ENCODE peak calls at places on chromosome 22, in nine cellular contexts. K, I, T, U, F, X, W, L and Z are unnamed samples.

GRCh38 chr22:43922123-43922522 is 1.5 kb upstream of the PNPLA3 start:
- DNase-seq in K (no peak), W (no peak), I (peak), T (no peak), X (no peak), L (no peak), F (no peak), U (no peak), Z (no peak)

GRCh38 chr22:43681724-43682360 is 130.3 kb downstream of the EFCAB6 start:
- DNase-seq in F (no peak), U (no peak), K (no peak), I (no peak), T (no peak), X (no peak), L (no peak), W (no peak), Z (no peak)

GRCh38 chr22:35601743-35602633 is 15.1 kb downstream of the MB start:
- DNase-seq in L (peak), F (no peak), W (peak), T (no peak), I (no peak), K (no peak), X (no peak), U (peak), Z (no peak)

GRCh38 chr22:31538815-31539214 is 42.5 kb downstream of the SFI1 start:
- DNase-seq in I (no peak), F (no peak), K (no peak), L (no peak), T (no peak), X (no peak), W (no peak), U (no peak), Z (no peak)

GRCh38 chr22:25602924-25603323 is 38.4 kb downstream of the GRK3 start:
- DNase-seq in X (no peak), U (no peak), K (no peak), I (no peak), T (peak), F (no peak), L (no peak), W (no peak), Z (no peak)

GRCh38 chr22:48643066-48643731 is 1184.5 kb downstream of the BRD1 start:
- DNase-seq in T (no peak), W (no peak), K (no peak), F (no peak), U (no peak), L (no peak), I (no peak), X (no peak), Z (no peak)

GRCh38 chr22:49964493-49965290 is 4.1 kb downstream of the PIM3 start:
- DNase-seq in K (peak), I (peak), W (no peak), L (no peak), X (no peak), F (peak), U (no peak), T (no peak), Z (no peak)

GRCh38 chr22:27991586-27992293 is 72.7 kb upstream of the PITPNB start:
- DNase-seq in K (peak), L (no peak), F (no peak), W (no peak), T (no peak), X (no peak), I (peak), U (no peak), Z (no peak)

GRCh38 chr22:47195676-47196492 is 433.4 kb downstream of the TBC1D22A start:
- DNase-seq in X (no peak), W (no peak), U (no peak), T (no peak), L (no peak), K (peak), I (no peak), F (no peak), Z (no peak)

GRCh38 chr22:40394607-40395006 is 24.2 kb downstream of the SGSM3 start:
- DNase-seq in I (no peak), X (no peak), K (no peak), W (no peak), L (no peak), T (no peak), U (no peak), F (no peak), Z (no peak)

GRCh38 chr22:20783844-20784723 is 10.2 kb downstream of the SERPIND1 start:
- DNase-seq in W (no peak), U (peak), F (no peak), L (peak), X (peak), I (peak), T (peak), K (no peak), Z (no peak)

GRCh38 chr22:44449061-44449682 is 48.9 kb downstream of the RTL6 start:
- DNase-seq in I (peak), K (no peak), L (peak), F (no peak), T (no peak), W (peak), X (peak), U (peak), Z (peak)

GRCh38 chr22:47872761-47873535 is 1110.5 kb downstream of the TBC1D22A start:
- DNase-seq in K (no peak), F (no peak), T (no peak), I (no peak), L (no peak), W (no peak), X (no peak), U (no peak), Z (no peak)

GRCh38 chr22:44179989-44180705 is 578 bp upstream of the PARVG start:
- DNase-seq in F (no peak), W (no peak), L (peak), I (no peak), K (no peak), T (no peak), U (no peak), X (no peak), Z (no peak)

GRCh38 chr22:28333106-28333505 is 346.5 kb downstream of the TTC28 start:
- DNase-seq in F (no peak), I (no peak), T (no peak), W (no peak), U (no peak), X (no peak), K (no peak), L (no peak), Z (no peak)

GRCh38 chr22:16959345-16959930 is 48.6 kb downstream of the GAB4 start:
- DNase-seq in K (no peak), L (no peak), F (no peak), X (no peak), W (no peak), U (no peak), T (no peak), I (no peak), Z (no peak)

GRCh38 chr22:49739138-49739537 is 88.5 kb downstream of the BRD1 start:
- DNase-seq in X (no peak), I (no peak), T (no peak), L (no peak), K (no peak), W (no peak), U (no peak), F (no peak), Z (no peak)

GRCh38 chr22:39287076-39287743 is 32.2 kb downstream of the RPL3 start:
- DNase-seq in L (peak), K (no peak), W (no peak), U (no peak), F (no peak), I (no peak), T (no peak), X (no peak), Z (peak)

GRCh38 chr22:50473088-50473487 is 1.7 kb downstream of the SBF1 start:
- DNase-seq in I (peak), U (no peak), X (no peak), W (no peak), K (no peak), T (peak), F (no peak), L (no peak), Z (no peak)

GRCh38 chr22:32562396-32562795 is 87.8 kb downstream of the FBXO7 start:
- DNase-seq in T (no peak), W (no peak), L (no peak), I (no peak), U (no peak), F (no peak), X (no peak), K (no peak), Z (no peak)
- H3K4me3 ChIP-seq in T (no peak), W (no peak), L (no peak), I (no peak), U (no peak), F (no peak), X (no peak), K (no peak), Z (no peak)

GRCh38 chr22:22168190-22168940 is 76.2 kb upstream of the VPREB1 start:
- DNase-seq in U (peak), K (no peak), X (peak), I (peak), T (peak), L (no peak), F (no peak), W (no peak), Z (peak)
- H3K4me3 ChIP-seq in U (no peak), K (no peak), X (no peak), I (no peak), T (peak), L (no peak), F (no peak), W (peak), Z (peak)

GRCh38 chr22:37482244-37482643 is 3.9 kb downstream of the MFNG start:
- DNase-seq in F (no peak), L (no peak), I (no peak), W (no peak), U (no peak), X (no peak), K (no peak), T (no peak), Z (no peak)

GRCh38 chr22:37485006-37485713 is 1.0 kb downstream of the MFNG start:
- DNase-seq in L (peak), K (no peak), U (no peak), X (no peak), F (no peak), I (no peak), T (no peak), W (no peak), Z (no peak)

GRCh38 chr22:37484115-37485005 is 1.8 kb downstream of the MFNG start:
- DNase-seq in T (no peak), K (peak), X (no peak), F (no peak), W (no peak), U (no peak), I (no peak), L (peak), Z (no peak)

GRCh38 chr22:37483050-37483449 is 3.1 kb downstream of the MFNG start:
- DNase-seq in U (no peak), W (no peak), K (no peak), I (no peak), F (no peak), X (no peak), L (no peak), T (no peak), Z (no peak)

DNA sequence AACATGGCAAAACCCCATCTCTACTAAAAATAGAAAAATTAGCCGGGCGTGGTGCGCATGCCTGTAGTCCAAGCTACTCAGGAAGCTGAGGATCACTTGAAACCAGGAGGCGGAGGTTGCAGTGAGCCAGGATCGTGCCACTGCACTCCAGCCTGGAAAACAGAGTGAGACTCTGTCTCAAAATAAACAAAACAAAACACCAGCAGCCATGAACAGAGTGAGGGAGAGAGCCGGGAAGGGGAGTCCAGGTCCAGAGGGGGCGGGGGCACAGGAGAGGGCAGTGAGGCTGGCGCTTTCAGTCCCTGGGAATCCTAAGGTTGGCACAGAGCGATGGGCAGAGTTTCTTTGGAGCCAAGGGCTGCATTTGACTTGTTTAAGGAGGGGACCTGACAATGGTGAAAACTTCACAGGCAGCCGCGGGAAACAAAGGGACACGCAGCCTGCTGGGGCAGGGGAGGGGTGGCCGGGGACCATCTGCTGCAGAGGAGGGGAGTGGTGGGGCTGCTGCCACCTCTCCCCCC is 2.5 kb downstream of the MFNG start:
- DNase-seq in L (no peak), I (no peak), X (no peak), U (no peak), W (no peak), T (no peak), F (no peak), K (no peak), Z (no peak)
- H3K4me3 ChIP-seq in L (peak), I (no peak), X (no peak), U (no peak), W (no peak), T (no peak), F (no peak), K (peak), Z (no peak)

DNA sequence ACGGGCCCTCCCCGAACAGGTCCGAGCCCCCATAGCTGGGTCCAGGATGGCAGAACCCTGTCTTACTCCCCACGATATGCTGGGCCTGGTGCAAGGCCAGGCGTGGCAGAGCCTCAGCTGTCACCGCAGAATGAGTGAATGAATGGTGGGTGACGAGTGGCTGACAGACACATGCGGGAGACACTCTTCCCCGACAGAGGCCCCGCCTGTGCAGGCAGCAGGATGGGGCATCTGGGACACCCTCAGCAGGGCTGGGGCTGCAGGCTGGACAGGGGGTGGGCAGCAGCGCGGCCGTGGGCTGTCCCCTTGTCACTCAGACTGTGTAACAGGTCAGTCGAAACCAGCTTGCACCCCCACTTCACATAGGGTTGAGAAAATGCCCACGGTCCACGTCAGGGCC is 18.0 kb downstream of the WNT7B start:
- DNase-seq in T (no peak), X (no peak), U (no peak), L (no peak), I (no peak), F (no peak), W (no peak), K (no peak), Z (no peak)
- H3K4me3 ChIP-seq in T (no peak), X (no peak), U (no peak), L (no peak), I (no peak), F (no peak), W (no peak), K (no peak), Z (no peak)

GRCh38 chr22:30436196-30436595 is 10.6 kb downstream of the MTFP1 start:
- DNase-seq in T (no peak), K (no peak), W (no peak), U (no peak), I (no peak), F (no peak), X (no peak), L (no peak), Z (no peak)

GRCh38 chr22:30434775-30435315 is 9.3 kb downstream of the MTFP1 start:
- DNase-seq in K (no peak), I (no peak), L (no peak), X (no peak), T (no peak), F (no peak), U (no peak), W (no peak), Z (no peak)

GRCh38 chr22:30433227-30433626 is 7.7 kb downstream of the MTFP1 start:
- DNase-seq in I (no peak), X (no peak), U (no peak), L (no peak), T (no peak), W (no peak), F (no peak), K (no peak), Z (no peak)

GRCh38 chr22:30433773-30434172 is 8.2 kb downstream of the MTFP1 start:
- DNase-seq in L (no peak), K (no peak), W (no peak), F (no peak), U (no peak), I (no peak), X (no peak), T (no peak), Z (no peak)

DNA sequence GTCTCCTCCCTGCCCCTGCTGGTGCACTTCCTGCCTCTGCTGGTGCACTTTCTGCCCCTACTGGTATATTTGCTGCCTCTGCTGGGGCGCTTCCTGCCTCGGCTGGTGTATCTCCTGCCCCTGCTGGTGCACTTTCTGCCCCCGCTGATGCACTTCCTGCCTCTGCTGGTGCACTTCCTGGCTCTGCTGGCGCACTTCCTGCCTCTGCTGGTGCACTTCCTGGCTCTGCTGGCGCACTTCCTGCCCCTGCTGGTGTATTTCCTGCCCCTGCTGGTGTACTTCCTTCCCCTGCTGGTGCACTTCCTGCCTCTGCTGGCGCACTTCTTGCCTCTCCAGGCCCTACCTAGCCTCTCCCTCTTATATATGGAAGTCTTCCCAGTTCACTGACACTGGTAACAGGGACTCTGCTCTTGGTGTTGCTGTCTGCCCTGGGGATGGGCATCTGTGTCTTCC is 10.1 kb downstream of the MTFP1 start:
- DNase-seq in T (peak), U (no peak), K (peak), I (no peak), L (peak), X (no peak), W (no peak), F (no peak), Z (no peak)
- H3K4me3 ChIP-seq in T (peak), U (no peak), K (no peak), I (no peak), L (no peak), X (no peak), W (no peak), F (no peak), Z (no peak)

GRCh38 chr22:42646569-42647525 is 2.3 kb downstream of the CYB5R3 start:
- DNase-seq in F (peak), I (no peak), K (peak), W (no peak), L (no peak), X (no peak), U (peak), T (no peak), Z (no peak)

GRCh38 chr22:42645938-42646568 is 3.1 kb downstream of the CYB5R3 start:
- DNase-seq in K (peak), L (no peak), U (no peak), W (no peak), F (peak), T (no peak), X (no peak), I (peak), Z (no peak)

GRCh38 chr22:42643632-42644421 is 3.4 kb upstream of the ATP5MGL start:
- DNase-seq in K (no peak), I (no peak), F (peak), U (no peak), X (no peak), T (no peak), L (no peak), W (no peak), Z (no peak)

GRCh38 chr22:42644422-42645340 is 4.3 kb upstream of the ATP5MGL start:
- DNase-seq in K (peak), F (peak), X (no peak), L (no peak), U (peak), I (peak), T (no peak), W (no peak), Z (no peak)

GRCh38 chr22:42645341-42645937 is 3.8 kb downstream of the CYB5R3 start:
- DNase-seq in U (no peak), K (peak), X (no peak), I (no peak), F (peak), W (no peak), T (no peak), L (no peak), Z (no peak)
- H3K4me3 ChIP-seq in U (no peak), K (peak), X (no peak), I (no peak), F (peak), W (peak), T (no peak), L (no peak), Z (peak)

GRCh38 chr22:36756031-36756430 is 19.9 kb downstream of the IFT27 start:
- DNase-seq in I (peak), T (no peak), L (no peak), X (no peak), W (no peak), K (no peak), F (no peak), U (no peak), Z (no peak)

GRCh38 chr22:36753120-36753802 is 22.7 kb downstream of the IFT27 start:
- DNase-seq in F (no peak), X (no peak), T (no peak), W (no peak), L (no peak), K (no peak), U (no peak), I (peak), Z (no peak)

GRCh38 chr22:36755316-36755715 is 20.6 kb downstream of the IFT27 start:
- DNase-seq in L (no peak), I (peak), K (no peak), U (no peak), X (no peak), T (no peak), W (no peak), F (no peak), Z (no peak)

GRCh38 chr22:36756746-36757607 is 18.9 kb downstream of the IFT27 start:
- DNase-seq in X (no peak), L (no peak), T (no peak), W (no peak), K (no peak), U (no peak), F (no peak), I (peak), Z (no peak)

DNA sequence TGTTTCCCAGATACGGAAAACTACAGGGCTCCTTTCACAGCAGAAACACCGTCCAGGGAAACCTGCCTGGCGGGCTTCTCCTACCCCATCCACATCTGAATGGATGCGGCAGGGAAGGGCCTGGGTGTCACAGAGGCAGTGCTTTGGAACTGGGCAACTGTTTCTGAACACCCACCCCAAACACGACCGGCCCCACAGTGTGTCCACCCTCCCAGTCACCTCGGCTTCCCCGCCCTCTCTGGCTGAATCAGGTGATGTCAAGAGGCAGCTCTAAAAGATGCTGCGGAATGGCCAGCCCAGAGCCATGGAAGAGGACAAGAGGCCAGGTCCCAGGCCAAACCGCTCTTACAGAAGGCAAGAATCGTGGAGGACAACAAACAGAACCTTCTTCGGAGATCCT is 22.0 kb downstream of the IFT27 start:
- DNase-seq in X (no peak), K (no peak), I (peak), W (no peak), U (no peak), F (no peak), L (no peak), T (no peak), Z (no peak)
- H3K4me3 ChIP-seq in X (no peak), K (no peak), I (no peak), W (no peak), U (no peak), F (no peak), L (no peak), T (no peak), Z (no peak)